ENCODE peak calls at places on chromosomes 7 and 10, in five cellular contexts. Y is A549, Z is osteocyte, K is GM18507, U is OCI-LY7. N is an unnamed sample.

GRCh38 chr7:118771672-118772071 is 547.2 kb downstream of the ANKRD7 start:
- DNase-seq in Z (no peak), Y (no peak), U (no peak), K (no peak), N (no peak)

GRCh38 chr7:47581821-47582747 is at the start of gene TNS3:
- DNase-seq in Z (no peak), U (peak), K (no peak), Y (peak), N (peak)

GRCh38 chr7:2110586-2111396 is 122.0 kb downstream of the MAD1L1 start:
- DNase-seq in K (no peak), Z (no peak), Y (no peak), U (no peak), N (no peak)

GRCh38 chr7:29109815-29110385 is 36.4 kb downstream of the CPVL start:
- DNase-seq in K (no peak), Y (no peak), Z (no peak), U (no peak), N (no peak)

GRCh38 chr10:25467861-25468260 is 293.1 kb downstream of the GPR158 start:
- DNase-seq in U (no peak), Z (no peak), K (no peak), Y (no peak), N (no peak)

GRCh38 chr10:26365681-26366327 is 72.3 kb upstream of the APBB1IP start:
- DNase-seq in U (no peak), Z (no peak), Y (peak), K (no peak), N (no peak)

GRCh38 chr10:4319870-4320367 is 506.1 kb upstream of the AKR1E2 start:
- DNase-seq in Y (no peak), Z (no peak), K (no peak), U (no peak), N (no peak)

GRCh38 chr7:55572378-55573233 is at the start of gene VOPP1:
- DNase-seq in Y (peak), K (peak), Z (no peak), U (peak), N (peak)

GRCh38 chr10:50929670-50930069 is 44.2 kb upstream of the A1CF start:
- DNase-seq in K (no peak), Y (no peak), U (no peak), Z (no peak), N (no peak)

GRCh38 chr7:142790056-142790455 is 19.3 kb downstream of the PRSS2 start:
- DNase-seq in Z (no peak), Y (no peak), U (no peak), K (no peak), N (no peak)

GRCh38 chr10:23344251-23344841 is at the start of gene C10orf67:
- DNase-seq in Y (peak), Z (no peak), U (no peak), K (no peak), N (no peak)